ENCODE peak calls at places on chromosomes 7 and 10, in six cellular contexts. M is K562, W is HCT116, V is GM12878, R is SK-N-SH, F is H1. X is an unnamed sample. For H3K79me2, the result is how much of the 10 kb centered on the place peaks cover.

GRCh38 chr7:143384148-143384547 is 3.0 kb downstream of the ZYX start:
- DNase-seq in M (no peak), W (no peak), V (no peak), R (no peak), F (no peak), X (no peak)

GRCh38 chr7:64183126-64183742 is 23.8 kb upstream of the ZNF735 start:
- DNase-seq in M (peak), W (no peak), V (no peak), R (peak), F (peak), X (no peak)

GRCh38 chr7:83204715-83205114 is 42.0 kb upstream of the PCLO start:
- DNase-seq in M (no peak), W (no peak), V (no peak), R (no peak), F (no peak), X (no peak)

GRCh38 chr7:43470110-43470509 is 112.8 kb upstream of the STK17A start:
- DNase-seq in M (no peak), W (no peak), V (no peak), R (no peak), F (peak), X (no peak)

GRCh38 chr7:68441610-68442009 is 1156.7 kb upstream of the AUTS2 start:
- DNase-seq in M (no peak), W (no peak), V (no peak), R (no peak), F (no peak), X (no peak)

GRCh38 chr7:29627631-29628030 is 64.0 kb downstream of the PRR15 start:
- DNase-seq in M (no peak), W (no peak), V (no peak), R (no peak), F (no peak), X (no peak)

GRCh38 chr10:24762966-24763623 is 39.4 kb upstream of the ARHGAP21 start:
- DNase-seq in M (no peak), W (no peak), V (no peak), R (no peak), F (peak), X (peak)

GRCh38 chr7:105309235-105310156 is 79.2 kb downstream of the SRPK2 start:
- DNase-seq in M (no peak), W (no peak), V (no peak), R (no peak), F (no peak), X (no peak)

GRCh38 chr7:34090796-34091195 is 185.5 kb downstream of the BMPER start:
- DNase-seq in M (no peak), W (no peak), V (no peak), R (no peak), F (no peak), X (no peak)

GRCh38 chr10:44298713-44299112 is 86.2 kb downstream of the CXCL12 start:
- DNase-seq in M (no peak), W (no peak), V (no peak), R (no peak), F (no peak), X (no peak)

GRCh38 chr10:133520193-133520738 is 6.9 kb upstream of the CYP2E1 start:
- DNase-seq in M (peak), W (peak), V (peak), R (peak), F (peak), X (peak)

GRCh38 chr10:111076191-111076681 is 593 bp upstream of the ADRA2A start:
- DNase-seq in M (peak), W (peak), V (no peak), R (peak), F (peak), X (peak)

GRCh38 chr7:99369767-99370353 is 4.7 kb upstream of the ARPC1B start:
- DNase-seq in M (peak), W (no peak), V (no peak), R (no peak), F (no peak), X (no peak)

GRCh38 chr7:78863248-78863647 is 590.2 kb downstream of the MAGI2 start:
- DNase-seq in M (no peak), W (no peak), V (no peak), R (no peak), F (no peak), X (no peak)

GRCh38 chr7:111274882-111275281 is 184.0 kb downstream of the LRRN3 start:
- DNase-seq in M (peak), W (no peak), V (no peak), R (no peak), F (no peak), X (peak)

GRCh38 chr10:132131581-132132250 is 55.0 kb upstream of the DPYSL4 start:
- DNase-seq in M (no peak), W (no peak), V (no peak), R (no peak), F (no peak), X (no peak)

GRCh38 chr7:15284406-15284805 is 277.4 kb downstream of the AGMO start:
- DNase-seq in M (no peak), W (no peak), V (no peak), R (no peak), F (no peak), X (no peak)

GRCh38 chr7:7157887-7158271 is 24.5 kb upstream of the C1GALT1 start:
- DNase-seq in M (no peak), W (no peak), V (no peak), R (no peak), F (no peak), X (no peak)

GRCh38 chr7:16984346-16984745 is 102.6 kb upstream of the AGR3 start:
- DNase-seq in M (no peak), W (no peak), V (no peak), R (no peak), F (no peak), X (no peak)

GRCh38 chr10:13268310-13268709 is 31.6 kb downstream of the PHYH start:
- DNase-seq in M (no peak), W (no peak), V (no peak), R (no peak), F (no peak), X (no peak)

GRCh38 chr10:47309403-47310089 is 9.5 kb downstream of the GDF10 start:
- DNase-seq in M (peak), W (no peak), V (no peak), R (peak), F (peak), X (no peak)

GRCh38 chr7:73851410-73852338 is 9.3 kb upstream of the TMEM270 start:
- DNase-seq in M (peak), W (peak), V (peak), R (no peak), F (no peak), X (peak)

GRCh38 chr10:93947524-93947923 is 46.2 kb upstream of the PLCE1 start:
- DNase-seq in M (no peak), W (no peak), V (no peak), R (no peak), F (no peak), X (no peak)

GRCh38 chr10:119190353-119190752 is 11.7 kb upstream of the PRDX3 start:
- DNase-seq in M (no peak), W (peak), V (no peak), R (no peak), F (no peak), X (peak)

GRCh38 chr10:132516771-132517725 is 20.5 kb upstream of the INPP5A start:
- DNase-seq in M (peak), W (no peak), V (no peak), R (peak), F (peak), X (peak)

GRCh38 chr7:61111-61510 is 131.3 kb upstream of the FAM20C start:
- DNase-seq in M (no peak), W (no peak), V (no peak), R (no peak), F (no peak), X (no peak)
- TF ChIP-seq POLR2AphosphoS5 in M (no peak), W (no peak), V (no peak), R (no peak), F (no peak), X (no peak)

DNA sequence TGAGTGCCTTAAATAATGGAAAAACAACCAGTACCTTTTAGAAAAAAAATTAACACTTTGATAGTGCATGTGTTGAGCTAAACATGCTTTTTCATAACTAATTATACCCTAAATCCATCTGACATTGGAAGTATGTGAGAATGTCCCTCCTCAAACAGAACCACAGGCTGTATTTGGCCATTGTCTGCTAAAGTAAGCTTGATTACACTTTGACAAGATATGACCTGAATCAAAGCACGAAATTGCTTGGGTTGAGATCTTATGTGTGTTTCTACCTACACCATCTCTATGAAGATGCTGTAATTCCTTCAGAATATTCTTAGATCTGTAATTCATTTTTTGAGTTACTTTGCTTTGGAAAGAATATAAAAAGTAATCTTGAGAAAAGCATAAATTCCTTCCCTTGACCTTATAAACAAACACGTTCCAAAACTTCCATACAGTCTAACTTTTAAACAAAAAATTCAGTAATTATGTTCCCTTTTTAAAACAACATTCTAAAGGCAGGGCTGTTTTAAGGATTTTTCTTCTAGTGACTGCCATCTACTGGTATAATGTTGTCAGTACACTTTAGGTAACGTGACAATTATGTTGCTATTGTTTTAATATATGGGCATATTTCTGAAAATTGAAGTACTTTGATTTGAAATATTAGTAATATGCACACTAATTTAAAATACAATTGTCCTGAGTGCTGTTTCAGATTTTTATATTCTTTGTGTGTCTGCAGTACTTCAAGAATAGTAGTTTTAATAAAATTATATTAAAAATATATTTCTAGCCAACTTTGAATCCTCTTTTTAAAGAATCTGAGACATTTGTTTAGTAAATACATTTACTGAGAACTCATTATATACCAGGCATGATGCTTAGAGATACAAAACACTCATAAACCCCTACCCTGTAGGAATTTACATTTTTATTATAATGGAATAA is 20.9 kb downstream of the CD36 start:
- DNase-seq in M (peak), W (peak), V (no peak), R (peak), F (no peak), X (peak)
- TF ChIP-seq CTCF in M (peak), W (peak), V (peak), R (peak), F (no peak), X (peak)

DNA sequence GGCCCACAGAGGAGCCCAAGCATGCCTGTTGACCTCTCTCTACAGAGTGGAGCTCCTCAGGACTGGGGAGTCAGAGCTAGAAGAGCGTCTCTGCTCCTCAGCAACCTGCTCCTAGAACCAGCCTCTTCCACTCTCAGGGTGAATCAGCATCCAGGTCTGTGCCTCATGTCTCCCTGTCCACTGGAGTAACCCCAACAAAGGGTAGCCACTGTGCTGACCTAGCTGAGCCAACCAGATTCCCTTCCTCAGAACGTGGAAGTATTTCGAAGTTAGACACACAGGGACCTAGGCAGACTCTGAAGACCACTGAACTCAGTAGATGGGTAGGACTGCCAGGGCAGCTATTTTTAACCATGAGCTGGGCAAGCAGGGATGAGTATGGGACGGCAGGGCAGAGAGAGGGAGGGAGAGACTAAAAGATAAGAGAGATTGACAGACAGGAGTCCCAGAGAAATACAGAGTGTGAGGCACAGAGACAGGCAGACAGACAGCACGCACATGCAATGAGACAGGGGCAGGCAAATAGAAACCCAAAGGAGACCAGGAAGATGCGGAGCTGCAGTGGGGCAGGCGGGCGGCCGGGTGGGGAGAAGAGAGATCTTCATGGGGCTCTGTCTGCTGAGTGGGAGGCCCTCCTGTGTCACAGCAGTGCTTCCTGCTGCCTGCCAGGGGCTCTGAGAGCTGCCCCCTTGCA is 56.7 kb downstream of the OSBPL3 start:
- DNase-seq in M (peak), W (no peak), V (no peak), R (no peak), F (no peak), X (no peak)
- H3K79me2 ChIP-seq in M (half or more), W (half or more), V (half or more), R (half or more), F (under half), X (half or more)

GRCh38 chr10:14586901-14587300 is 187.8 kb downstream of the FAM107B start:
- DNase-seq in M (no peak), W (no peak), V (no peak), R (no peak), F (no peak), X (no peak)
- TF ChIP-seq POLR2AphosphoS5 in M (no peak), W (no peak), V (no peak), R (no peak), F (no peak), X (no peak)